ENCODE peak calls at places on chromosomes 2 and 18, in six cellular contexts. Q is stimulated activated CD4-positive, alpha-beta T cell treated with anti-CD3 and anti-CD28 coated beads, Interleukin-2, amount 100 ng/mL, for 48 hours; I is ELF-1; H is SJSA1; N is aorta; U is iris pigment epithelial cell. E is an unnamed sample.

GRCh38 chr18:50218432-50219197 is 23.7 kb upstream of the MYO5B start:
- DNase-seq in Q (no peak), I (peak), H (no peak), N (no peak), U (peak), E (no peak)

GRCh38 chr18:3679254-3679653 is 229.3 kb downstream of the TGIF1 start:
- DNase-seq in Q (no peak), I (no peak), H (no peak), N (no peak), U (no peak), E (no peak)

GRCh38 chr18:46333371-46334199 is 229.4 kb downstream of the HAUS1 start:
- DNase-seq in Q (no peak), I (peak), H (peak), N (peak), U (no peak), E (peak)

GRCh38 chr2:64063924-64064331 is 44.7 kb upstream of the VPS54 start:
- DNase-seq in Q (no peak), I (peak), H (no peak), N (no peak), U (peak), E (no peak)

GRCh38 chr2:175690113-175690716 is 311.9 kb downstream of the LNPK start:
- DNase-seq in Q (peak), I (peak), H (peak), N (no peak), U (peak), E (peak)

GRCh38 chr2:75528221-75528977 is 32.3 kb downstream of the EVA1A start:
- DNase-seq in Q (no peak), I (peak), H (peak), N (no peak), U (no peak), E (no peak)

GRCh38 chr2:63163231-63163845 is 112.7 kb downstream of the OTX1 start:
- DNase-seq in Q (no peak), I (no peak), H (no peak), N (no peak), U (no peak), E (no peak)

GRCh38 chr2:180196419-180196977 is 189.4 kb upstream of the CWC22 start:
- DNase-seq in Q (no peak), I (no peak), H (no peak), N (no peak), U (no peak), E (no peak)

GRCh38 chr2:138577066-138577465 is 75.5 kb downstream of the SPOPL start:
- DNase-seq in Q (no peak), I (no peak), H (no peak), N (no peak), U (no peak), E (no peak)

GRCh38 chr18:58785171-58785805 is 79.4 kb upstream of the ZNF532 start:
- DNase-seq in Q (no peak), I (peak), H (peak), N (peak), U (peak), E (no peak)

GRCh38 chr18:12327510-12328178 is 19.6 kb downstream of the TUBB6 start:
- DNase-seq in Q (peak), I (peak), H (peak), N (peak), U (peak), E (peak)

GRCh38 chr2:147182260-147182659 is 662.6 kb upstream of the ACVR2A start:
- DNase-seq in Q (peak), I (no peak), H (no peak), N (no peak), U (no peak), E (no peak)

GRCh38 chr18:38695559-38696270 is 1130.1 kb upstream of the CELF4 start:
- DNase-seq in Q (no peak), I (no peak), H (no peak), N (no peak), U (peak), E (no peak)

E was measured in NCI-H1436.